ENCODE peak calls at places on chromosome 15, in eight cellular contexts. F, Y, S, C, K, E, U and B are unnamed samples.

GRCh38 chr15:75307778-75308390 is 25.2 kb downstream of the GOLGA6D start:
- DNase-seq in S (no peak), C (no peak), E (peak), Y (peak), K (peak), F (peak), U (no peak), B (peak)

GRCh38 chr15:89367485-89368451 is 33.1 kb upstream of the POLG start:
- DNase-seq in C (peak), F (no peak), U (no peak), Y (no peak), E (no peak), S (no peak), K (peak), B (no peak)

GRCh38 chr15:41838400-41838897 is at the start of gene PLA2G4B:
- DNase-seq in Y (no peak), K (no peak), E (no peak), C (no peak), U (no peak), S (no peak), F (no peak), B (no peak)

GRCh38 chr15:72902245-72902928 is 118.8 kb upstream of the ADPGK start:
- DNase-seq in U (no peak), K (no peak), C (no peak), Y (no peak), E (no peak), F (no peak), S (no peak), B (no peak)

GRCh38 chr15:70585707-70586034 is 177.7 kb downstream of the UACA start:
- DNase-seq in K (peak), U (no peak), Y (no peak), F (no peak), C (no peak), S (no peak), E (no peak), B (no peak)

GRCh38 chr15:68631621-68632051 is 52.8 kb downstream of the CORO2B start:
- DNase-seq in F (no peak), C (peak), E (peak), K (no peak), Y (no peak), S (no peak), U (no peak), B (no peak)

GRCh38 chr15:100284701-100285100 is 57.1 kb downstream of the ADAMTS17 start:
- DNase-seq in K (no peak), S (no peak), C (no peak), U (no peak), Y (no peak), E (no peak), F (no peak), B (no peak)

GRCh38 chr15:44718927-44719292 is 7.6 kb downstream of the B2M start:
- DNase-seq in U (no peak), C (no peak), K (no peak), S (no peak), F (no peak), E (no peak), Y (no peak), B (no peak)

GRCh38 chr15:54810031-54810430 is 386.7 kb downstream of the RSL24D1 start:
- DNase-seq in S (no peak), Y (no peak), U (no peak), E (no peak), C (no peak), K (no peak), F (no peak), B (no peak)

GRCh38 chr15:46848704-46849103 is 868.6 kb upstream of the SEMA6D start:
- DNase-seq in K (no peak), C (no peak), F (no peak), E (no peak), U (no peak), Y (peak), S (no peak), B (no peak)

GRCh38 chr15:74345051-74345450 is 22.4 kb downstream of the CYP11A1 start:
- DNase-seq in E (no peak), F (no peak), C (no peak), Y (peak), K (peak), S (no peak), U (no peak), B (peak)

GRCh38 chr15:75001310-75001709 is 5.9 kb downstream of the SCAMP5 start:
- DNase-seq in U (no peak), C (no peak), Y (no peak), E (no peak), S (no peak), F (no peak), K (no peak), B (no peak)

GRCh38 chr15:68639926-68640600 is 61.3 kb downstream of the CORO2B start:
- DNase-seq in Y (no peak), K (no peak), F (no peak), S (no peak), E (no peak), C (no peak), U (no peak), B (peak)

GRCh38 chr15:45253330-45253729 is 1.3 kb downstream of the SLC28A2 start:
- DNase-seq in K (no peak), U (no peak), C (no peak), S (no peak), Y (peak), F (no peak), E (no peak), B (no peak)

GRCh38 chr15:70156781-70157261 is 59.1 kb upstream of the TLE3 start:
- DNase-seq in Y (no peak), F (no peak), K (no peak), S (no peak), E (no peak), C (no peak), U (no peak), B (peak)

GRCh38 chr15:89837134-89837829 is 22.6 kb upstream of the ANPEP start:
- DNase-seq in E (no peak), Y (peak), F (no peak), U (no peak), S (no peak), C (no peak), K (no peak), B (peak)

GRCh38 chr15:77482570-77482969 is 61.9 kb downstream of the HMG20A start:
- DNase-seq in K (no peak), F (no peak), Y (peak), S (peak), C (peak), U (no peak), E (no peak), B (peak)

GRCh38 chr15:62549345-62549970 is 384.4 kb upstream of the C2CD4B start:
- DNase-seq in K (peak), Y (peak), C (no peak), F (no peak), S (no peak), E (no peak), U (no peak), B (peak)

GRCh38 chr15:28786521-28786920 is 61.9 kb downstream of the GOLGA6L7 start:
- DNase-seq in F (no peak), Y (no peak), K (no peak), U (no peak), E (no peak), C (no peak), S (no peak), B (peak)

GRCh38 chr15:65558336-65558735 is 28.1 kb downstream of the HACD3 start:
- DNase-seq in U (no peak), C (no peak), Y (peak), E (no peak), F (no peak), S (peak), K (no peak), B (peak)

GRCh38 chr15:73564255-73564654 is 68.9 kb downstream of the NPTN start:
- DNase-seq in C (no peak), Y (peak), S (no peak), K (no peak), E (no peak), F (no peak), U (no peak), B (peak)

GRCh38 chr15:39784125-39784524 is 1.5 kb upstream of the FSIP1 start:
- DNase-seq in K (no peak), S (no peak), F (no peak), E (no peak), U (no peak), C (no peak), Y (no peak), B (peak)

GRCh38 chr15:41512512-41513281 is 930 bp downstream of the LTK start:
- DNase-seq in K (peak), Y (no peak), F (peak), C (no peak), S (no peak), U (no peak), E (no peak), B (no peak)

GRCh38 chr15:34436126-34436955 is 1.3 kb downstream of the GOLGA8A start:
- DNase-seq in Y (no peak), F (peak), S (no peak), C (no peak), U (no peak), K (peak), E (no peak), B (peak)

GRCh38 chr15:83700082-83700481 is 46.2 kb downstream of the ADAMTSL3 start:
- DNase-seq in C (no peak), U (no peak), Y (no peak), E (no peak), K (no peak), F (no peak), S (no peak), B (no peak)

GRCh38 chr15:82197734-82198594 is 64.6 kb downstream of the EFL1 start:
- DNase-seq in S (peak), E (peak), Y (peak), F (peak), K (peak), U (peak), C (peak), B (peak)

GRCh38 chr15:26555898-26556297 is 217.0 kb downstream of the GABRB3 start:
- DNase-seq in K (no peak), U (no peak), C (no peak), F (no peak), E (no peak), S (no peak), Y (no peak), B (no peak)

GRCh38 chr15:56616551-56616950 is 116.8 kb downstream of the ZNF280D start:
- DNase-seq in S (no peak), C (no peak), F (no peak), E (no peak), K (no peak), Y (no peak), U (no peak), B (no peak)

GRCh38 chr15:93359037-93359779 is 270.2 kb upstream of the RGMA start:
- DNase-seq in U (no peak), K (no peak), E (no peak), C (no peak), F (no peak), Y (no peak), S (no peak), B (no peak)

GRCh38 chr15:90203922-90204321 is 2.8 kb downstream of the SEMA4B start:
- DNase-seq in U (no peak), Y (no peak), F (no peak), S (no peak), E (no peak), K (no peak), C (no peak), B (no peak)